ENCODE peak calls at places on chromosomes 3 and 15, in five cellular contexts. One of them, this sample, is unnamed. For H3K4me1, the result is how much of the 10 kb centered on the place peaks cover.

GRCh38 chr15:85380217-85380859 is at the start of gene AKAP13:
- DNase-seq in GM23248: peak
- DNase-seq in PC-3: peak
- DNase-seq in HCT116: peak
- DNase-seq in OCI-LY7: peak
- DNase-seq in this sample: peak

GRCh38 chr3:181052256-181052655 is 62.7 kb upstream of the DNAJC19 start:
- DNase-seq in OCI-LY7: no peak
- DNase-seq in GM23248: no peak
- DNase-seq in PC-3: no peak
- DNase-seq in HCT116: no peak
- DNase-seq in this sample: no peak

GRCh38 chr3:125165948-125166553 is 46.5 kb downstream of the SLC12A8 start:
- DNase-seq in HCT116: no peak
- DNase-seq in OCI-LY7: no peak
- DNase-seq in PC-3: no peak
- DNase-seq in GM23248: no peak
- DNase-seq in this sample: no peak

GRCh38 chr15:26287381-26287780 is 424.3 kb upstream of the ATP10A start:
- DNase-seq in PC-3: no peak
- DNase-seq in OCI-LY7: peak
- DNase-seq in GM23248: no peak
- DNase-seq in HCT116: no peak
- DNase-seq in this sample: no peak

GRCh38 chr15:31472636-31473383 is 146.2 kb downstream of the KLF13 start:
- DNase-seq in PC-3: no peak
- DNase-seq in GM23248: peak
- DNase-seq in OCI-LY7: peak
- DNase-seq in HCT116: no peak
- DNase-seq in this sample: no peak

GRCh38 chr3:49652218-49652921 is 21.8 kb upstream of the APEH start:
- DNase-seq in PC-3: no peak
- DNase-seq in HCT116: no peak
- DNase-seq in OCI-LY7: no peak
- DNase-seq in GM23248: no peak
- DNase-seq in this sample: no peak

GRCh38 chr3:5194801-5195509 is 7.4 kb downstream of the EDEM1 start:
- DNase-seq in PC-3: peak
- DNase-seq in GM23248: peak
- DNase-seq in OCI-LY7: peak
- DNase-seq in HCT116: peak
- DNase-seq in this sample: no peak

GRCh38 chr3:112382543-112383160 is 49.7 kb downstream of the CD200 start:
- DNase-seq in GM23248: no peak
- DNase-seq in PC-3: no peak
- DNase-seq in HCT116: no peak
- DNase-seq in OCI-LY7: no peak
- DNase-seq in this sample: no peak

GRCh38 chr15:72200395-72201237 is 3.0 kb upstream of the GRAMD2A start:
- DNase-seq in GM23248: no peak
- DNase-seq in PC-3: no peak
- DNase-seq in HCT116: no peak
- DNase-seq in OCI-LY7: no peak
- DNase-seq in this sample: no peak

GRCh38 chr15:74950078-74951000 is 6.2 kb downstream of the RPP25 start:
- DNase-seq in GM23248: peak
- DNase-seq in HCT116: peak
- DNase-seq in OCI-LY7: peak
- DNase-seq in PC-3: peak
- DNase-seq in this sample: peak

GRCh38 chr3:172138792-172139507 is 99.6 kb downstream of the FNDC3B start:
- DNase-seq in GM23248: peak
- DNase-seq in HCT116: no peak
- DNase-seq in PC-3: peak
- DNase-seq in OCI-LY7: no peak
- DNase-seq in this sample: no peak

GRCh38 chr3:50584391-50584790 is 15.1 kb downstream of the HEMK1 start:
- DNase-seq in HCT116: no peak
- DNase-seq in PC-3: no peak
- DNase-seq in GM23248: no peak
- DNase-seq in OCI-LY7: no peak
- DNase-seq in this sample: no peak

GRCh38 chr3:41574900-41575299 is 375.6 kb downstream of the CTNNB1 start:
- DNase-seq in HCT116: no peak
- DNase-seq in PC-3: peak
- DNase-seq in GM23248: no peak
- DNase-seq in OCI-LY7: no peak
- DNase-seq in this sample: peak

GRCh38 chr3:113626513-113627371 is 69.7 kb downstream of the USF3 start:
- DNase-seq in PC-3: peak
- DNase-seq in OCI-LY7: peak
- DNase-seq in HCT116: peak
- DNase-seq in GM23248: peak
- DNase-seq in this sample: peak

GRCh38 chr15:51382787-51383186 is 41.3 kb downstream of the GLDN start:
- DNase-seq in GM23248: peak
- DNase-seq in HCT116: peak
- DNase-seq in PC-3: peak
- DNase-seq in OCI-LY7: peak
- DNase-seq in this sample: peak

GRCh38 chr15:25061808-25062550 is 107.2 kb downstream of the SNRPN start:
- DNase-seq in PC-3: no peak
- DNase-seq in OCI-LY7: no peak
- DNase-seq in HCT116: no peak
- DNase-seq in GM23248: no peak
- DNase-seq in this sample: no peak

GRCh38 chr15:55742927-55743614 is at the start of gene PRTG:
- DNase-seq in OCI-LY7: no peak
- DNase-seq in GM23248: peak
- DNase-seq in PC-3: peak
- DNase-seq in HCT116: no peak
- DNase-seq in this sample: peak

GRCh38 chr15:53354905-53355304 is 404.6 kb downstream of the WDR72 start:
- DNase-seq in PC-3: no peak
- DNase-seq in OCI-LY7: no peak
- DNase-seq in HCT116: no peak
- DNase-seq in GM23248: no peak
- DNase-seq in this sample: no peak

GRCh38 chr15:75107905-75108838 is 84.8 kb downstream of the PPCDC start:
- DNase-seq in OCI-LY7: no peak
- DNase-seq in HCT116: peak
- DNase-seq in GM23248: peak
- DNase-seq in PC-3: peak
- DNase-seq in this sample: no peak

GRCh38 chr15:41493205-41493901 is at the start of gene ITPKA:
- DNase-seq in HCT116: no peak
- DNase-seq in GM23248: peak
- DNase-seq in OCI-LY7: peak
- DNase-seq in PC-3: peak
- DNase-seq in this sample: peak

GRCh38 chr3:13414040-13414729 is 5.9 kb downstream of the NUP210 start:
- DNase-seq in HCT116: no peak
- DNase-seq in OCI-LY7: peak
- DNase-seq in GM23248: no peak
- DNase-seq in PC-3: peak
- DNase-seq in this sample: no peak

GRCh38 chr3:113005622-113006021 is 14.8 kb downstream of the GTPBP8 start:
- DNase-seq in PC-3: no peak
- DNase-seq in GM23248: no peak
- DNase-seq in HCT116: no peak
- DNase-seq in OCI-LY7: no peak
- DNase-seq in this sample: no peak

GRCh38 chr15:70763120-70763949 is at the start of gene UACA:
- DNase-seq in GM23248: peak
- DNase-seq in HCT116: peak
- DNase-seq in OCI-LY7: no peak
- DNase-seq in PC-3: peak
- DNase-seq in this sample: peak

GRCh38 chr3:157865449-157865862 is 240.8 kb downstream of the SHOX2 start:
- DNase-seq in OCI-LY7: peak
- DNase-seq in GM23248: no peak
- DNase-seq in HCT116: peak
- DNase-seq in PC-3: peak
- DNase-seq in this sample: peak

GRCh38 chr3:182910939-182911781 is 69.2 kb downstream of the DCUN1D1 start:
- DNase-seq in OCI-LY7: no peak
- DNase-seq in GM23248: no peak
- DNase-seq in PC-3: no peak
- DNase-seq in HCT116: no peak
- DNase-seq in this sample: no peak

GRCh38 chr3:95615592-95616310 is 1198.6 kb upstream of the EPHA6 start:
- DNase-seq in HCT116: no peak
- DNase-seq in GM23248: no peak
- DNase-seq in OCI-LY7: no peak
- DNase-seq in PC-3: peak
- DNase-seq in this sample: no peak

GRCh38 chr3:185983495-185984141 is 45.8 kb upstream of the TRA2B start:
- DNase-seq in OCI-LY7: peak
- DNase-seq in HCT116: peak
- DNase-seq in PC-3: peak
- DNase-seq in GM23248: peak
- DNase-seq in this sample: peak

GRCh38 chr3:105166893-105167292 is 199.8 kb upstream of the ALCAM start:
- DNase-seq in HCT116: no peak
- DNase-seq in PC-3: no peak
- DNase-seq in OCI-LY7: no peak
- DNase-seq in GM23248: peak
- DNase-seq in this sample: no peak

GRCh38 chr3:119586707-119587317 is 7.5 kb downstream of the ADPRH start:
- DNase-seq in PC-3: no peak
- DNase-seq in OCI-LY7: no peak
- DNase-seq in GM23248: no peak
- DNase-seq in HCT116: no peak
- DNase-seq in this sample: no peak
- TF ChIP-seq EZH2phosphoT487 in PC-3: no peak
- TF ChIP-seq EZH2phosphoT487 in OCI-LY7: no peak
- TF ChIP-seq EZH2phosphoT487 in GM23248: no peak
- TF ChIP-seq EZH2phosphoT487 in HCT116: no peak
- TF ChIP-seq EZH2phosphoT487 in this sample: no peak

DNA sequence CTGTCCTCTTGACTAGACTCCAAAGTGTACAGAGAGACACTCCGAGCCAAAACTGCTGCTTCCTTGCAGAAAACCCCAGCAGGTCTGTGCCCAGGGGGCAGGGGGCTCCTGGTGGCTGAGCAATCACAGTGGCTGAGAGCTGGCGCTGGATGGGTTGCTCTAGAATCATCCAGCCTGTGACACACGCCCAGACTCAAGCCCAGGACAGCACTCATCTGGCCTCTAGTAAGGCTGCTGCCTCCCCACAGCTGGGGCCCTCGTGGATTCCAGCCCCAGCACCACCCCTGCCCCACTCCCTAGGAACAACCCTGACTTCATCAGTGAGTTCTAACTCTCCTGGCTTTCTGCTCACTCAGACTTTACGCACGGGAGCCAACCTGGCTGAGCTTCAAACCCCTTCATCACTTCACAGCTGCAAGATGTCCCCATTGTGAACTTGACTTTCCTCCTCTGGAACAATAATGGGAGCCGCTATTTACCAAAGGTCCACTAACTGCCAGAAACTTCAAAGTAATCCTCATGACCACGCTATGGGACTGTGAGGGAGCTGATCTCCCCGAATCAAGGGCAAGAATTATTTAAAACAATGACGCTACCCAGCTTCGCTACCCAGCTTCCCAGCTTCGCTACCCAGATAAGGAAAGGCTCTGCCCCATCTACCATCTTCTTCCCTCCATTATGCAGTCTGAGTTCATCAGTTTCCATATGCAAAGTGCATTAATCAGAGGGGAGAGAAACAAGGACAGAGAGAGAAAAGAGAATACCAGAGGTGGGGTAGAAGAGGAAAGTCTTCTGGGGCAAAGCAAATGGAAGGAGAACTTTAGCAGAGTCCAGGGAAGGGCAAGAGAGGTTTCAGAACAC is 70.8 kb upstream of the SPATA12 start:
- DNase-seq in GM23248: no peak
- DNase-seq in PC-3: no peak
- DNase-seq in OCI-LY7: no peak
- DNase-seq in HCT116: no peak
- DNase-seq in this sample: no peak
- H3K27ac ChIP-seq in GM23248: no peak
- H3K27ac ChIP-seq in PC-3: no peak
- H3K27ac ChIP-seq in OCI-LY7: no peak
- H3K27ac ChIP-seq in HCT116: no peak
- H3K27ac ChIP-seq in this sample: no peak

DNA sequence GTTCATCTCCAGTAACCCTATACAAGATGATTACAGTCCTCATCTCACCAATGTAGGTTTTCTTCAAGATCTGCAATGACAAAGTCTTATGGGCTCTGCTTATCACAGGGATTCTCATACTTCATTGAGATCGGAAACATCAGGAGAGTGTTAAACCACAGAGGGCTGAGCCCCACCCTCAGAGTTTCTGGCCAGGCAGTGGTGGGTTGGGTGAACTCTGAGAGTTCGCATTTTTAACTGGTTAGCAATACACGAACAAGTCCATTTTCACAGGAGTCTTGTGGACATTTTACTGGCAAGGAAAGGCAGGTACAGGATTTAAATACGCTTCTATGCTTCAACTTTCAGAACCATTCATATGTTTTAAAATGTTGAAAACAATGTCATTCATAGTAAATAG is 366.7 kb upstream of the ROBO2 start:
- DNase-seq in PC-3: no peak
- DNase-seq in HCT116: no peak
- DNase-seq in OCI-LY7: no peak
- DNase-seq in GM23248: no peak
- DNase-seq in this sample: no peak
- H3K4me1 ChIP-seq in PC-3: under half
- H3K4me1 ChIP-seq in HCT116: under half
- H3K4me1 ChIP-seq in OCI-LY7: under half
- H3K4me1 ChIP-seq in GM23248: under half
- H3K4me1 ChIP-seq in this sample: under half

DNA sequence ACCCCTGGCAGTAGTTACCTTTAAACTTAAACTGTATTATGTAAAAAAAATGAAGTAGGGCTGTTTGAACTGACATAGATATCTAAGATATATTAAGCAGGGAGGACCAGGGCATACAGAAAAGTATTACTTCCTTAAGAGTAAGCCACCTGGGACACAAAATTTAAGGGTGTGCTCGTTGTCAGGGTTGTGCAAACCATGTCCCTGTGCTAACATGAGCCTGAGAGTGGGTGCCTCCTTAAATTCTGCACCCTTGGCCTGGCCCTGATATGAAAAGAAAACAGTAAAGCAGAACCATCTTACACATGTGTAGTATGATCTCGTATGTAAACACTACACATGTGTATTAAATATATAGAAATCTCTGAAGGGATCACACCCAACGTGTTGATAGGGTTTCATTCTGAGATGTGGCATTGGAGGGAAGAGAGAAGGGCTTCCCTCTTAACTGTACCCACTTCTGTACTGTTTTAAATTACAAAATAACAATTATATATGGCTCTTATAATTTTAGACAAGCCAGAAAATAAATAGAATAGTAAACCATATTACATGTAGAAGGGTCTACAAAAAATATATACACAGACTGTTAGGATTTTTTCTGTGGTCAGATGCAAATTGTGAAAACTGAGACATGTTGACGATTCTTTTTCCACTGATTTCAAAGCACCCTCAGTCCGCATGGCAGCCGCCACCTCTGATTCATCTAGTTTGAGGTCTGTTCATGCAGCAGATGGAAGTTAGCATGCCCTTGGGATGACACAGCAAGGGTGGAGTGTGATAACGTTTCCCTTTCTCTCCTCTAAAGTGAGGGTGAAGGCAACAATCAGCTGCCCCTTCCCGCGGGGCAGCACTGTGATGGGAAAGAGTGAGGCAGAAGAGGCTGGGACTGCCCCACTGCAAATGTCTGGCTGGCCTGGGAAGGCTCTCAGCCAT is 400.9 kb upstream of the PROK2 start:
- DNase-seq in PC-3: peak
- DNase-seq in OCI-LY7: peak
- DNase-seq in GM23248: peak
- DNase-seq in HCT116: no peak
- DNase-seq in this sample: no peak
- TF ChIP-seq EZH2phosphoT487 in PC-3: no peak
- TF ChIP-seq EZH2phosphoT487 in OCI-LY7: no peak
- TF ChIP-seq EZH2phosphoT487 in GM23248: no peak
- TF ChIP-seq EZH2phosphoT487 in HCT116: no peak
- TF ChIP-seq EZH2phosphoT487 in this sample: no peak